ENCODE peak calls at places on chromosomes 2 and 18, in five cellular contexts. One of them, this sample, is unnamed.

GRCh38 chr2:220029013-220029412 is 401.6 kb downstream of the SLC4A3 start:
- DNase-seq in tibial nerve: no peak
- DNase-seq in aorta: no peak
- DNase-seq in stimulated activated CD8-positive, alpha-beta memory T cell treated with anti-CD3 and anti-CD28 coated beads, Interleukin-4, amount 100 ng/mL, for 48 hours: no peak
- DNase-seq in AML-193: no peak
- DNase-seq in this sample: no peak

GRCh38 chr2:112024896-112025491 is 30.1 kb upstream of the TMEM87B start:
- DNase-seq in tibial nerve: no peak
- DNase-seq in aorta: no peak
- DNase-seq in stimulated activated CD8-positive, alpha-beta memory T cell treated with anti-CD3 and anti-CD28 coated beads, Interleukin-4, amount 100 ng/mL, for 48 hours: no peak
- DNase-seq in AML-193: no peak
- DNase-seq in this sample: no peak

GRCh38 chr2:44825702-44826101 is 115.8 kb upstream of the SIX3 start:
- DNase-seq in tibial nerve: no peak
- DNase-seq in aorta: no peak
- DNase-seq in stimulated activated CD8-positive, alpha-beta memory T cell treated with anti-CD3 and anti-CD28 coated beads, Interleukin-4, amount 100 ng/mL, for 48 hours: no peak
- DNase-seq in AML-193: no peak
- DNase-seq in this sample: no peak

GRCh38 chr2:100242891-100243670 is 79.2 kb downstream of the LONRF2 start:
- DNase-seq in tibial nerve: no peak
- DNase-seq in aorta: peak
- DNase-seq in stimulated activated CD8-positive, alpha-beta memory T cell treated with anti-CD3 and anti-CD28 coated beads, Interleukin-4, amount 100 ng/mL, for 48 hours: peak
- DNase-seq in AML-193: peak
- DNase-seq in this sample: no peak

GRCh38 chr18:48238206-48238605 is 171.0 kb downstream of the ZBTB7C start:
- DNase-seq in tibial nerve: no peak
- DNase-seq in aorta: no peak
- DNase-seq in stimulated activated CD8-positive, alpha-beta memory T cell treated with anti-CD3 and anti-CD28 coated beads, Interleukin-4, amount 100 ng/mL, for 48 hours: no peak
- DNase-seq in AML-193: no peak
- DNase-seq in this sample: no peak

GRCh38 chr2:146312899-146313298 is 1531.9 kb upstream of the ACVR2A start:
- DNase-seq in tibial nerve: no peak
- DNase-seq in aorta: no peak
- DNase-seq in stimulated activated CD8-positive, alpha-beta memory T cell treated with anti-CD3 and anti-CD28 coated beads, Interleukin-4, amount 100 ng/mL, for 48 hours: no peak
- DNase-seq in AML-193: peak
- DNase-seq in this sample: no peak

GRCh38 chr2:10647451-10647850 is 42.3 kb downstream of the NOL10 start:
- DNase-seq in tibial nerve: no peak
- DNase-seq in aorta: no peak
- DNase-seq in stimulated activated CD8-positive, alpha-beta memory T cell treated with anti-CD3 and anti-CD28 coated beads, Interleukin-4, amount 100 ng/mL, for 48 hours: no peak
- DNase-seq in AML-193: no peak
- DNase-seq in this sample: no peak

GRCh38 chr2:182319556-182319955 is 107.3 kb downstream of the PDE1A start:
- DNase-seq in tibial nerve: no peak
- DNase-seq in aorta: no peak
- DNase-seq in stimulated activated CD8-positive, alpha-beta memory T cell treated with anti-CD3 and anti-CD28 coated beads, Interleukin-4, amount 100 ng/mL, for 48 hours: no peak
- DNase-seq in AML-193: no peak
- DNase-seq in this sample: no peak

GRCh38 chr2:118046628-118047210 is 32.8 kb upstream of the CCDC93 start:
- DNase-seq in tibial nerve: no peak
- DNase-seq in aorta: no peak
- DNase-seq in stimulated activated CD8-positive, alpha-beta memory T cell treated with anti-CD3 and anti-CD28 coated beads, Interleukin-4, amount 100 ng/mL, for 48 hours: no peak
- DNase-seq in AML-193: peak
- DNase-seq in this sample: no peak

GRCh38 chr2:220569380-220569779 is 942.0 kb downstream of the SLC4A3 start:
- DNase-seq in tibial nerve: no peak
- DNase-seq in aorta: no peak
- DNase-seq in stimulated activated CD8-positive, alpha-beta memory T cell treated with anti-CD3 and anti-CD28 coated beads, Interleukin-4, amount 100 ng/mL, for 48 hours: no peak
- DNase-seq in AML-193: no peak
- DNase-seq in this sample: no peak

GRCh38 chr2:136141510-136142154 is 23.7 kb upstream of the CXCR4 start:
- DNase-seq in tibial nerve: no peak
- DNase-seq in aorta: no peak
- DNase-seq in stimulated activated CD8-positive, alpha-beta memory T cell treated with anti-CD3 and anti-CD28 coated beads, Interleukin-4, amount 100 ng/mL, for 48 hours: no peak
- DNase-seq in AML-193: peak
- DNase-seq in this sample: no peak

GRCh38 chr2:172431428-172431827 is 4.0 kb downstream of the ITGA6 start:
- DNase-seq in tibial nerve: no peak
- DNase-seq in aorta: peak
- DNase-seq in stimulated activated CD8-positive, alpha-beta memory T cell treated with anti-CD3 and anti-CD28 coated beads, Interleukin-4, amount 100 ng/mL, for 48 hours: no peak
- DNase-seq in AML-193: peak
- DNase-seq in this sample: no peak

GRCh38 chr18:63427566-63427965 is 5.3 kb upstream of the VPS4B start:
- DNase-seq in tibial nerve: no peak
- DNase-seq in aorta: no peak
- DNase-seq in stimulated activated CD8-positive, alpha-beta memory T cell treated with anti-CD3 and anti-CD28 coated beads, Interleukin-4, amount 100 ng/mL, for 48 hours: no peak
- DNase-seq in AML-193: no peak
- DNase-seq in this sample: no peak

This sample was measured in kidney.